ENCODE peak calls at places on chromosome 18, in five cellular contexts. X is hepatocyte; Z is endothelial cell of umbilical vein; P is CD8-positive, alpha-beta T cell; D is neural progenitor cell. S is an unnamed sample. For H3K36me3, the result is how much of the 10 kb centered on the place peaks cover.

GRCh38 chr18:72867721-72868665 is at the start of gene NETO1:
- DNase-seq in P (no peak), D (peak), Z (no peak), X (no peak), S (no peak)

GRCh38 chr18:49227456-49227855 is 233.0 kb downstream of the DYM start:
- DNase-seq in P (peak), Z (peak), X (no peak), D (no peak), S (no peak)

GRCh38 chr18:499351-500229 is 911 bp downstream of the COLEC12 start:
- DNase-seq in P (no peak), X (peak), D (peak), Z (peak), S (peak)

GRCh38 chr18:8426401-8426800 is 182.8 kb upstream of the RAB12 start:
- DNase-seq in X (no peak), P (no peak), Z (no peak), D (peak), S (no peak)

GRCh38 chr18:28132084-28132483 is 44.8 kb downstream of the CDH2 start:
- DNase-seq in D (no peak), X (peak), P (no peak), Z (no peak), S (no peak)

GRCh38 chr18:12246849-12247808 is 7.0 kb upstream of the CIDEA start:
- DNase-seq in D (peak), P (no peak), Z (peak), X (peak), S (peak)

GRCh38 chr18:319745-320144 is 51.9 kb upstream of the THOC1 start:
- DNase-seq in X (no peak), D (no peak), Z (no peak), P (no peak), S (no peak)

GRCh38 chr18:12911025-12911927 is 27.2 kb upstream of the PTPN2 start:
- DNase-seq in P (peak), X (peak), D (no peak), Z (peak), S (no peak)

GRCh38 chr18:62486290-62486964 is 36.4 kb upstream of the ZCCHC2 start:
- DNase-seq in X (peak), P (no peak), D (no peak), Z (peak), S (peak)

GRCh38 chr18:45913276-45913675 is 53.9 kb downstream of the EPG5 start:
- DNase-seq in D (no peak), X (no peak), Z (no peak), P (no peak), S (no peak)

GRCh38 chr18:67483237-67483636 is 33.3 kb downstream of the DSEL start:
- DNase-seq in P (no peak), X (no peak), D (peak), Z (peak), S (no peak)

GRCh38 chr18:46291149-46291548 is 187.0 kb downstream of the HAUS1 start:
- DNase-seq in Z (no peak), X (no peak), P (no peak), D (no peak), S (no peak)

GRCh38 chr18:7950380-7951143 is 383.4 kb downstream of the PTPRM start:
- DNase-seq in X (peak), D (no peak), P (no peak), Z (peak), S (peak)

GRCh38 chr18:475202-475624 is 25.3 kb downstream of the COLEC12 start:
- DNase-seq in D (no peak), X (no peak), Z (peak), P (no peak), S (peak)

GRCh38 chr18:46199515-46200147 is 95.4 kb downstream of the HAUS1 start:
- DNase-seq in X (peak), Z (peak), D (no peak), P (no peak), S (peak)

GRCh38 chr18:62883937-62884735 is 168.8 kb downstream of the PHLPP1 start:
- DNase-seq in P (no peak), X (no peak), Z (peak), D (no peak), S (no peak)

GRCh38 chr18:77130229-77131099 is 2.1 kb downstream of the MBP start:
- DNase-seq in X (no peak), Z (no peak), D (no peak), P (peak), S (no peak)

GRCh38 chr18:36711813-36712444 is 116.9 kb downstream of the TPGS2 start:
- DNase-seq in X (peak), P (no peak), Z (no peak), D (no peak), S (peak)

GRCh38 chr18:48333563-48333962 is 75.6 kb downstream of the ZBTB7C start:
- DNase-seq in D (peak), Z (no peak), P (no peak), X (no peak), S (no peak)

GRCh38 chr18:38884050-38884449 is 1318.5 kb upstream of the CELF4 start:
- DNase-seq in Z (no peak), D (no peak), X (no peak), P (no peak), S (no peak)

GRCh38 chr18:22223263-22223960 is 54.0 kb downstream of the GATA6 start:
- DNase-seq in X (peak), Z (peak), D (no peak), P (peak), S (peak)

GRCh38 chr18:13447621-13448020 is 229.1 kb downstream of the LDLRAD4 start:
- DNase-seq in P (no peak), X (peak), D (peak), Z (peak), S (peak)

GRCh38 chr18:13465476-13465875 is 246.9 kb downstream of the LDLRAD4 start:
- DNase-seq in X (no peak), P (no peak), Z (peak), D (no peak), S (no peak)

GRCh38 chr18:63508634-63509033 is 31.9 kb downstream of the SERPINB5 start:
- DNase-seq in P (no peak), Z (no peak), X (no peak), D (no peak), S (no peak)

GRCh38 chr18:24658302-24658701 is 197.9 kb downstream of the HRH4 start:
- DNase-seq in D (no peak), Z (no peak), X (no peak), P (no peak), S (no peak)

GRCh38 chr18:49725809-49726514 is 87.4 kb downstream of the ACAA2 start:
- DNase-seq in P (no peak), Z (peak), X (peak), D (peak), S (peak)

GRCh38 chr18:62523631-62524442 is 1.0 kb downstream of the ZCCHC2 start:
- DNase-seq in D (peak), Z (peak), P (peak), X (peak), S (peak)

DNA sequence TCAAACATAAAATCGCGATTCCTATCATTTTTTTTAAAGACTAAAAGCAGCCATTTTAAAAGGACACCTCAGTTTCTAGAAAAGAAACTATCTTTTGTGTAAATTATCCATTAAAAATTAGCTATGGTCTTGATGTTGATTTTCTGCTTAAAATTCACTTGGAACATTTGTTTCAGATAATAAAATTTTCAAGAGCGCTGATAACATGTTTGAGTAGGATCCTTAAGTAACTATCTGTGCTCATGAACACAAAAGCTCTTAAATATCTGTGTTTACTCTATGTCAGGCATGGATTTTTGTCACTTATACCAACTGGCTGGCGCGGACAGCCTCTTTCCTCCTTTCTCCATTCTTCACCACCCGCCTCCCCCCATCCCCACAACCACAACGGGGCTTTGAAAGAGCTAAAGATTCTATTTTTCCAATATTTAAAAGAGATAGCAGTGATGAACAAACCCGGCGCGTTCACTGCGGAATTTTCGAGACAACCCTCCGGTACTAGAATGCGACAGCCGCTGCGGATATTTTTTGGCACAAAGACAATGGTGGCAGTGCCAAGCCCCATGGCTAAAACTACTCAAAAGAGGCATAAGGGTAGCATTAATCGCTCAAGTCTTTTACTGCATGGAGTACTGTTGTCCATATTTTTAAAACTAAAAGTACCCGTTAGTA is 181.5 kb downstream of the TCF4 start:
- DNase-seq in Z (no peak), P (no peak), X (no peak), D (no peak), S (no peak)
- H3K4me3 ChIP-seq in Z (no peak), P (no peak), X (no peak), D (no peak), S (peak)

GRCh38 chr18:51668632-51669031 is 471.2 kb upstream of the MEX3C start:
- DNase-seq in P (no peak), D (peak), Z (no peak), X (no peak), S (no peak)

GRCh38 chr18:51666717-51667320 is 469.3 kb upstream of the MEX3C start:
- DNase-seq in D (peak), X (peak), P (no peak), Z (no peak), S (peak)

GRCh38 chr18:51664236-51664635 is 466.8 kb upstream of the MEX3C start:
- DNase-seq in X (no peak), D (no peak), Z (no peak), P (no peak), S (no peak)

GRCh38 chr18:51668101-51668500 is 470.6 kb upstream of the MEX3C start:
- DNase-seq in X (peak), Z (peak), D (peak), P (no peak), S (peak)
- TF ChIP-seq CTCF in X (peak), Z (peak), D (peak), P (no peak), S (peak)

DNA sequence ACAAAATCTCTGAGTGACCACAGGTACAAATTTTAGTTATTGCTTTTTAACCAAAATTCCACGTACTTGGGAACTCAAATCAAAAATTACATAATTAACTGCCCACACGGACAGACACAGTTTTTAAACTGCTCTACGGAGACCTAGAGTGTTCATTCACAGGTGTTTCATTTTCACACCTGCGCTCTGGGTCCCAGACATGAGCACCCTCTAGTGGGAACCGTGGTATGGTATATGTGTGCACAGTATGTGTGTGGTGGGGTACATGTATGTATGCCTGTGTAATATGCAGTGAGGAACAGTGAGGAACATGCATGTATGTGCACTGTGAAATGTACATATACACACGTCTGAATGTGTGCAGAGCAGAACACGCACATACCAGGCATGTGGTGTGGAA is 65.0 kb downstream of the PPP4R1 start:
- DNase-seq in D (no peak), P (no peak), X (no peak), Z (no peak), S (no peak)
- H3K36me3 ChIP-seq in D (under half), P (under half), X (under half), Z (under half), S (half or more)

GRCh38 chr18:43277164-43277600 is at the start of gene SYT4:
- DNase-seq in Z (peak), P (peak), D (peak), X (peak), S (peak)
- H3K4me3 ChIP-seq in Z (no peak), P (no peak), D (peak), X (no peak), S (no peak)

GRCh38 chr18:32893915-32894314 is 121.1 kb upstream of the KLHL14 start:
- DNase-seq in P (no peak), D (no peak), Z (no peak), X (no peak), S (no peak)
- TF ChIP-seq CTCF in P (no peak), D (peak), Z (peak), X (no peak), S (peak)

GRCh38 chr18:9561774-9562173 is 52.6 kb downstream of the PPP4R1 start:
- DNase-seq in X (no peak), D (no peak), P (no peak), Z (no peak), S (no peak)
- H3K36me3 ChIP-seq in X (under half), D (under half), P (under half), Z (under half), S (under half)

GRCh38 chr18:75253784-75254183 is 43.2 kb downstream of the TSHZ1 start:
- DNase-seq in Z (peak), D (no peak), X (no peak), P (no peak), S (no peak)
- H3K4me3 ChIP-seq in Z (no peak), D (no peak), X (no peak), P (no peak), S (no peak)

GRCh38 chr18:53698907-53699306 is 525.6 kb downstream of the MBD2 start:
- DNase-seq in X (peak), Z (no peak), D (peak), P (no peak), S (peak)
- TF ChIP-seq CTCF in X (peak), Z (no peak), D (peak), P (no peak), S (peak)

GRCh38 chr18:79718878-79719477 is 39.4 kb downstream of the CTDP1 start:
- DNase-seq in Z (no peak), X (no peak), D (no peak), P (peak), S (no peak)
- H3K36me3 ChIP-seq in Z (under half), X (under half), D (under half), P (under half), S (under half)

GRCh38 chr18:55778731-55779460 is 190.9 kb upstream of the TCF4 start:
- DNase-seq in Z (no peak), D (peak), P (no peak), X (no peak), S (no peak)

GRCh38 chr18:55777666-55778304 is 189.8 kb upstream of the TCF4 start:
- DNase-seq in D (no peak), P (no peak), Z (no peak), X (no peak), S (no peak)

GRCh38 chr18:55780591-55781071 is 192.6 kb upstream of the TCF4 start:
- DNase-seq in X (no peak), P (no peak), D (no peak), Z (peak), S (no peak)

GRCh38 chr18:55779711-55780590 is 192.0 kb upstream of the TCF4 start:
- DNase-seq in Z (peak), P (no peak), D (peak), X (peak), S (no peak)

DNA sequence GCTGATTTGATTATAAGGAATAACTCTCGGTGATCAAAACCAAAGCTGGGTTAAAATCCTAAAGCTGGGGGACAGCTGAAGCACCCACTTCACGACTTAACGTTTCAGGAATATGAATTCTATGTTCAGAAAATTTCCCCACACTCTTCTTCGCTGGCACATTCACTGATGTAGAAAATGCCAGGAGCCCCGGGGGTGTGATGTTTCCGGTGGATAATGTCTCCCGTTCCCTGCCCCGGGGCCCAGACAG is 191.4 kb upstream of the TCF4 start:
- DNase-seq in Z (no peak), P (no peak), X (no peak), D (no peak), S (no peak)
- H3K4me3 ChIP-seq in Z (peak), P (no peak), X (peak), D (peak), S (peak)